ENCODE peak calls at places on chromosomes 5 and 9, in five cellular contexts. I, D, M, S and C are unnamed samples.

GRCh38 chr9:132066057-132066456 is 13.6 kb downstream of the MED27 start:
- DNase-seq in S (no peak), M (no peak), D (no peak), I (no peak), C (no peak)

GRCh38 chr5:149646564-149646963 is 65.3 kb downstream of the ARHGEF37 start:
- DNase-seq in I (no peak), M (peak; percentile 83), S (no peak), D (no peak), C (no peak)

GRCh38 chr5:153267506-153267905 is 223.0 kb upstream of the GRIA1 start:
- DNase-seq in I (no peak), S (no peak), M (no peak), D (no peak), C (no peak)

GRCh38 chr5:79183617-79184016 is 52.3 kb upstream of the JMY start:
- DNase-seq in D (no peak), I (peak; percentile 28), S (no peak), M (no peak), C (no peak)

GRCh38 chr9:121816845-121817450 is 165.5 kb downstream of the DAB2IP start:
- DNase-seq in D (no peak), I (no peak), M (no peak), S (no peak), C (no peak)

GRCh38 chr5:171706736-171707440 is 78.7 kb upstream of the SMIM23 start:
- DNase-seq in D (no peak), I (no peak), M (no peak), S (no peak), C (no peak)

GRCh38 chr5:137995077-137995746 is 37.7 kb downstream of the FAM13B start:
- DNase-seq in M (no peak), S (no peak), D (no peak), I (no peak), C (no peak)

GRCh38 chr5:139908749-139909148 is 113.1 kb downstream of the PSD2 start:
- DNase-seq in D (no peak), I (peak; percentile 2), M (no peak), S (no peak), C (no peak)

GRCh38 chr9:135491764-135492163 is 8.7 kb upstream of the MRPS2 start:
- DNase-seq in D (no peak), I (no peak), S (no peak), M (no peak), C (no peak)

GRCh38 chr9:88949961-88950340 is 41.3 kb upstream of the S1PR3 start:
- DNase-seq in I (no peak), D (no peak), M (no peak), S (no peak), C (no peak)

GRCh38 chr5:118548761-118549160 is 439.6 kb downstream of the DTWD2 start:
- DNase-seq in I (peak; percentile 77), S (no peak), D (no peak), M (no peak), C (no peak)

GRCh38 chr9:36717276-36717675 is 144.6 kb downstream of the MELK start:
- DNase-seq in S (no peak), I (no peak), D (no peak), M (no peak), C (no peak)

DNA sequence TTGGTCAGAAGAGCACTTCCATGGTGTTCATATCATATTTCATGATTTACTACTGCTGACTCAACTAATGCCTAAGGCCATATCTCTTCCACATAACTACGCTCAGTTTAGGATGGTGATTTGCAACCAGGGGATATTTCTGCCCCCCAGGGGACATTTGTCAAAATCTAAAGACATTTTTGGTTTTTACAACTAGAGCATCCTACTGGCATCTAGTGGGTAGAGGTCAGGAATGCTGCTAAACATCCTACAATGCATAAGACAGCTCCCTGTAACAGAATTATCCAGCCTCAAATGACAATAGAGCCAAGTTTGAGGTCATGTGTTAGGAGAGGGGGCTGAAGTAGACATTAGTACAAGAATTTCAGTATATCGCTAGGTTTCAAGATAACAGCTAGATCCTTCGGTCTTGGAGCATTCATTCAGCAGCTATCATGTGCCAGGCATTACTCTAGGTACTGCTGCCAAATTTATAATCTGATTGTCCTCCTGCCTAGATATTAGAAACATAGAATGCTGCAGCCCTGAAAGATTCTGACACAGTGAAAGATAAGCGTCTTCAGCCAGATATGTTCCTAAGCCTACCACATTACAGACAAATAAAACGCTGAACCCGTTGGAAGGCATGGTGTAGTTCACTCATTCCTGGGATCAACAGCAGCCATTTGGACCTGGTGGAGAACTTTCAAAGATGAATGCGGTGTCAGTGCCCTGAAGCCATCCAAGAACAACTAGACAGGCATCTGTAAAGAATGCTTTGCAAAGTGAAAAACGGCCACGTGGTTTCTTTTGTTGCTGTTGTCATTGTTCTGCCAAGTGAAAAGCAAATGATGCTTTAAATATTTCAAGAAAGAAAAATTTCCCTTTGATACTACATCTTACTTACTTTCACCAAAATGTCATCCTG is 55.5 kb upstream of the FST start:
- DNase-seq in D (no peak), I (no peak), M (no peak), S (no peak), C (no peak)
- TF ChIP-seq CTCF in D (no peak), I (no peak), M (no peak), S (no peak), C (no peak)

GRCh38 chr9:20529837-20530236 is 92.5 kb downstream of the MLLT3 start:
- DNase-seq in M (no peak), D (no peak), I (no peak), S (no peak), C (no peak)

GRCh38 chr9:20528253-20528652 is 94.0 kb downstream of the MLLT3 start:
- DNase-seq in I (no peak), D (no peak), M (no peak), S (no peak), C (no peak)

GRCh38 chr9:20526500-20527319 is 95.6 kb downstream of the MLLT3 start:
- DNase-seq in D (no peak), S (no peak), M (no peak), I (no peak), C (no peak)

GRCh38 chr9:20524776-20525175 is 97.5 kb downstream of the MLLT3 start:
- DNase-seq in I (no peak), D (peak; percentile 59), M (no peak), S (peak; percentile 38), C (no peak)
- TF ChIP-seq CTCF in I (peak; percentile 26), D (peak; percentile 72), M (peak; percentile 49), S (peak; percentile 32), C (no peak)

GRCh38 chr5:14871573-14872069 is at the start of gene ANKH:
- DNase-seq in S (peak; percentile 79), D (peak; percentile 92), I (no peak), M (peak; percentile 89), C (peak; percentile 79)
- TF ChIP-seq CTCF in S (no peak), D (no peak), I (peak; percentile 35), M (no peak), C (no peak)

GRCh38 chr9:136928591-136928990 is 15.9 kb downstream of the FBXW5 start:
- DNase-seq in M (no peak), D (no peak), S (no peak), I (no peak), C (no peak)

GRCh38 chr9:136930014-136930413 is 14.5 kb downstream of the FBXW5 start:
- DNase-seq in D (no peak), M (no peak), S (no peak), I (no peak), C (no peak)

GRCh38 chr9:136927343-136928261 is 16.9 kb downstream of the FBXW5 start:
- DNase-seq in M (no peak), S (no peak), I (peak; percentile 8), D (no peak), C (no peak)

GRCh38 chr9:136934247-136934646 is 10.3 kb downstream of the FBXW5 start:
- DNase-seq in I (no peak), D (no peak), S (no peak), M (no peak), C (no peak)

DNA sequence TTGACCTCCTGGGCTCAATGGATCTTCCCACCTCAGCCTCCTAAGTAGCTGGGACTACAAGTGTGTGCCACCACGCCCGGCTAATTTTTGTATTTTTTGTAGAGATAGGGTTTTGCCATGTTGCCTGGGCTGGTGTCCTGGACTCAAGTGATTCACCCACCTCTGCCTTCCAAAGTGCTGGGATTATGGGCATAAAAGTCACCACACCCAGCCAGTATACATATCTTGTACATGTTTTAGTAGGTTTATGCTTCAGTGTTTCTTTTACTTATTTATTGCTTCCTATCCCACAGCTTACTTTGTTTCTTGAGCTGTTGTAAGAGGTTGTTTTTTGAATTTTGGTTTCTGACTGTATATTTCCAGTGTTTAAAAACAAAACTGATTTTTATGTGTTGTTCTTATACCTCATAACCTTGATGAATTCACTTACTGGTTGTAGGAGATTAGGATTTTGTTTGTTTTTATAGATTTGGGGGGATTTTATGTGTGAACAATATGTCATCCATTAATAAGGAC is 12.9 kb downstream of the FBXW5 start:
- DNase-seq in I (no peak), D (no peak), M (no peak), S (no peak), C (no peak)
- TF ChIP-seq CTCF in I (no peak), D (no peak), M (no peak), S (no peak), C (no peak)

GRCh38 chr9:546235-546634 is 295.3 kb upstream of the DMRT1 start:
- DNase-seq in S (no peak), I (no peak), D (no peak), M (no peak), C (no peak)

GRCh38 chr9:545480-545879 is 296.0 kb upstream of the DMRT1 start:
- DNase-seq in I (no peak), M (no peak), S (no peak), D (no peak), C (no peak)

GRCh38 chr9:547309-547708 is 294.2 kb upstream of the DMRT1 start:
- DNase-seq in D (no peak), I (no peak), M (no peak), S (no peak), C (no peak)

GRCh38 chr9:549425-549997 is 292.0 kb upstream of the DMRT1 start:
- DNase-seq in D (no peak), I (no peak), M (no peak), S (no peak), C (no peak)

GRCh38 chr9:546797-547223 is 294.7 kb upstream of the DMRT1 start:
- DNase-seq in I (no peak), D (peak; percentile 66), M (peak; percentile 60), S (no peak), C (no peak)
- TF ChIP-seq CTCF in I (peak; percentile 19), D (peak; percentile 14), M (peak; percentile 77), S (peak; percentile 19), C (no peak)

GRCh38 chr9:90547896-90548295 is 94.7 kb downstream of the DIRAS2 start:
- DNase-seq in S (no peak), I (no peak), M (peak; percentile 6), D (peak; percentile 4), C (no peak)
- TF ChIP-seq CTCF in S (no peak), I (no peak), M (peak; percentile 60), D (no peak), C (no peak)